ENCODE peak calls at places on chromosomes 1 and 21, in nine cellular contexts. G is GM10248; K is AG10803; W is EH; J is ascending aorta; F is thyroid gland; Y is activated CD4-positive, alpha-beta T cell treated with anti-CD3 and anti-CD28 coated beads for 24 hours; Q is transverse colon; S is activated T-cell treated with anti-CD3 and anti-CD28 coated beads, Interleukin-2, amount 50 U/mL, for 72 hours. N is an unnamed sample.

GRCh38 chr1:237287876-237288517 is 246.0 kb downstream of the RYR2 start:
- DNase-seq in G (no peak), K (no peak), W (no peak), J (no peak), F (peak), Y (no peak), Q (no peak), S (no peak), N (no peak)

GRCh38 chr21:46667735-46668380 is 32.4 kb downstream of the PRMT2 start:
- DNase-seq in G (peak), K (peak), W (peak), J (no peak), F (no peak), Y (no peak), Q (no peak), S (peak), N (peak)

GRCh38 chr1:185595835-185596667 is 138.1 kb upstream of the HMCN1 start:
- DNase-seq in G (peak), K (peak), W (peak), J (no peak), F (peak), Y (peak), Q (peak), S (peak), N (no peak)

GRCh38 chr1:55287732-55288131 is 72.6 kb upstream of the USP24 start:
- DNase-seq in G (no peak), K (no peak), W (no peak), J (no peak), F (no peak), Y (no peak), Q (no peak), S (no peak), N (no peak)

GRCh38 chr1:170075186-170075585 is 691 bp upstream of the KIFAP3 start:
- DNase-seq in G (no peak), K (no peak), W (no peak), J (no peak), F (no peak), Y (no peak), Q (no peak), S (no peak), N (peak)

GRCh38 chr1:195740862-195741261 is 867.4 kb downstream of the KCNT2 start:
- DNase-seq in G (no peak), K (peak), W (peak), J (no peak), F (no peak), Y (no peak), Q (no peak), S (no peak), N (no peak)

GRCh38 chr1:12477301-12477700 is 140.7 kb downstream of the DHRS3 start:
- DNase-seq in G (no peak), K (no peak), W (no peak), J (no peak), F (no peak), Y (no peak), Q (no peak), S (no peak), N (no peak)

GRCh38 chr1:197304626-197305200 is 36.7 kb downstream of the CRB1 start:
- DNase-seq in G (no peak), K (peak), W (peak), J (no peak), F (no peak), Y (no peak), Q (no peak), S (no peak), N (no peak)

GRCh38 chr1:9996624-9997582 is at the start of gene RBP7:
- DNase-seq in G (peak), K (no peak), W (peak), J (no peak), F (peak), Y (no peak), Q (peak), S (peak), N (no peak)

GRCh38 chr1:233815865-233816264 is 88.6 kb upstream of the SLC35F3 start:
- DNase-seq in G (no peak), K (no peak), W (no peak), J (no peak), F (no peak), Y (no peak), Q (no peak), S (no peak), N (no peak)

GRCh38 chr1:155139895-155140629 is at the start of gene DPM3:
- DNase-seq in G (peak), K (peak), W (peak), J (peak), F (peak), Y (peak), Q (peak), S (peak), N (peak)

GRCh38 chr1:111565079-111565478 is 54.5 kb upstream of the RAP1A start:
- DNase-seq in G (no peak), K (peak), W (peak), J (no peak), F (no peak), Y (no peak), Q (no peak), S (no peak), N (no peak)

GRCh38 chr1:176795929-176796328 is 333.0 kb downstream of the PAPPA2 start:
- DNase-seq in G (no peak), K (no peak), W (peak), J (no peak), F (no peak), Y (no peak), Q (no peak), S (no peak), N (no peak)

GRCh38 chr1:37323486-37324377 is 150.6 kb upstream of the ZC3H12A start:
- DNase-seq in G (peak), K (no peak), W (peak), J (no peak), F (no peak), Y (peak), Q (no peak), S (peak), N (no peak)

GRCh38 chr21:44880762-44881585 is 7.5 kb upstream of the PTTG1IP start:
- DNase-seq in G (no peak), K (peak), W (peak), J (no peak), F (peak), Y (no peak), Q (no peak), S (no peak), N (no peak)

GRCh38 chr1:66446261-66447001 is 87.5 kb upstream of the SGIP1 start:
- DNase-seq in G (peak), K (peak), W (peak), J (no peak), F (peak), Y (no peak), Q (no peak), S (peak), N (peak)

GRCh38 chr1:154502066-154502741 is at the start of the genes SHE and TDRD10:
- DNase-seq in G (peak), K (no peak), W (no peak), J (no peak), F (peak), Y (no peak), Q (peak), S (peak), N (no peak)

N was measured in NCI-H1105.